ENCODE peak calls at places on chromosome 7, in seven cellular contexts. H is GM23338, Z is colonic mucosa, C is fibroblast of mammary gland, R is neural progenitor cell, V is foreskin fibroblast, K is BJ. I is an unnamed sample.

GRCh38 chr7:37765872-37766525 is 82.4 kb upstream of the NME8 start:
- DNase-seq in H (no peak), Z (no peak), C (no peak), R (no peak), V (no peak), K (no peak), I (no peak)

GRCh38 chr7:158345731-158346130 is 241.9 kb downstream of the PTPRN2 start:
- DNase-seq in H (no peak), Z (no peak), C (no peak), R (no peak), V (no peak), K (no peak), I (no peak)

GRCh38 chr7:55158983-55159382 is 140.2 kb downstream of the EGFR start:
- DNase-seq in H (no peak), Z (no peak), C (no peak), R (no peak), V (no peak), K (no peak), I (no peak)

GRCh38 chr7:55021053-55021452 is 2.2 kb downstream of the EGFR start:
- DNase-seq in H (no peak), Z (no peak), C (no peak), R (no peak), V (no peak), K (no peak), I (no peak)

GRCh38 chr7:82443044-82443800 is at the start of gene CACNA2D1:
- DNase-seq in H (peak), Z (peak), C (peak), R (peak), V (peak), K (no peak), I (no peak)

GRCh38 chr7:153920897-153921296 is 131.3 kb upstream of the DPP6 start:
- DNase-seq in H (no peak), Z (no peak), C (no peak), R (no peak), V (no peak), K (no peak), I (no peak)

GRCh38 chr7:140475747-140476333 is 3.5 kb downstream of the MKRN1 start:
- DNase-seq in H (peak), Z (peak), C (peak), R (peak), V (peak), K (no peak), I (peak)

GRCh38 chr7:90830302-90830701 is 234.2 kb downstream of the CDK14 start:
- DNase-seq in H (peak), Z (no peak), C (no peak), R (no peak), V (no peak), K (no peak), I (no peak)

GRCh38 chr7:38321050-38321449 is 47.6 kb upstream of the TARP start:
- DNase-seq in H (no peak), Z (no peak), C (no peak), R (no peak), V (no peak), K (no peak), I (no peak)

GRCh38 chr7:31935115-31935514 is 135.1 kb downstream of the PDE1C start:
- DNase-seq in H (no peak), Z (no peak), C (no peak), R (no peak), V (peak), K (no peak), I (no peak)

GRCh38 chr7:155557778-155558177 is 11.4 kb upstream of the CNPY1 start:
- DNase-seq in H (no peak), Z (no peak), C (no peak), R (no peak), V (no peak), K (no peak), I (no peak)

GRCh38 chr7:158411232-158411950 is 176.2 kb downstream of the PTPRN2 start:
- DNase-seq in H (no peak), Z (no peak), C (no peak), R (no peak), V (no peak), K (no peak), I (no peak)

GRCh38 chr7:23445326-23445725 is 25.0 kb downstream of the IGF2BP3 start:
- DNase-seq in H (no peak), Z (no peak), C (no peak), R (no peak), V (no peak), K (no peak), I (no peak)

GRCh38 chr7:140330128-140330527 is 68.2 kb downstream of the SLC37A3 start:
- DNase-seq in H (no peak), Z (no peak), C (no peak), R (no peak), V (no peak), K (no peak), I (no peak)

GRCh38 chr7:100171087-100171681 is 2.8 kb upstream of the GAL3ST4 start:
- DNase-seq in H (peak), Z (no peak), C (no peak), R (peak), V (peak), K (no peak), I (no peak)

GRCh38 chr7:94133460-94133859 is 129.3 kb upstream of the BET1 start:
- DNase-seq in H (no peak), Z (no peak), C (peak), R (no peak), V (no peak), K (no peak), I (no peak)

GRCh38 chr7:68963547-68963946 is 634.7 kb upstream of the AUTS2 start:
- DNase-seq in H (no peak), Z (no peak), C (peak), R (no peak), V (no peak), K (peak), I (peak)

GRCh38 chr7:5450549-5451327 is 27.1 kb upstream of the TNRC18 start:
- DNase-seq in H (peak), Z (peak), C (no peak), R (peak), V (peak), K (no peak), I (peak)

GRCh38 chr7:74283858-74284447 is 5.3 kb upstream of the CLIP2 start:
- DNase-seq in H (no peak), Z (no peak), C (no peak), R (no peak), V (peak), K (no peak), I (no peak)

GRCh38 chr7:103063895-103064294 is 10.7 kb downstream of the FBXL13 start:
- DNase-seq in H (peak), Z (no peak), C (no peak), R (no peak), V (no peak), K (no peak), I (no peak)

GRCh38 chr7:26500749-26501352 is 209.2 kb downstream of the SNX10 start:
- DNase-seq in H (peak), Z (no peak), C (peak), R (peak), V (peak), K (no peak), I (peak)

GRCh38 chr7:7434379-7434778 is 101.3 kb downstream of the COL28A1 start:
- DNase-seq in H (no peak), Z (no peak), C (no peak), R (no peak), V (peak), K (peak), I (no peak)

GRCh38 chr7:154832557-154833138 is 170.3 kb downstream of the PAXIP1 start:
- DNase-seq in H (no peak), Z (peak), C (no peak), R (peak), V (no peak), K (no peak), I (no peak)

GRCh38 chr7:7183833-7184463 is 1.6 kb downstream of the C1GALT1 start:
- DNase-seq in H (no peak), Z (no peak), C (no peak), R (no peak), V (no peak), K (no peak), I (peak)

GRCh38 chr7:24786941-24787340 is 29.7 kb upstream of the GSDME start:
- DNase-seq in H (no peak), Z (no peak), C (peak), R (no peak), V (peak), K (peak), I (peak)

GRCh38 chr7:129351320-129351719 is 82.9 kb upstream of the STRIP2 start:
- DNase-seq in H (no peak), Z (no peak), C (peak), R (no peak), V (no peak), K (no peak), I (peak)

GRCh38 chr7:25360471-25360870 is 132.2 kb upstream of the NPVF start:
- DNase-seq in H (no peak), Z (no peak), C (no peak), R (no peak), V (no peak), K (no peak), I (no peak)

GRCh38 chr7:140996-141395 is 51.4 kb upstream of the FAM20C start:
- DNase-seq in H (no peak), Z (no peak), C (no peak), R (no peak), V (no peak), K (no peak), I (no peak)

GRCh38 chr7:144407266-144407931 is 3.9 kb upstream of the NOBOX start:
- DNase-seq in H (peak), Z (no peak), C (no peak), R (no peak), V (no peak), K (no peak), I (no peak)

GRCh38 chr7:66055321-66055956 is 20.2 kb upstream of the ASL start:
- DNase-seq in H (no peak), Z (no peak), C (peak), R (no peak), V (peak), K (peak), I (peak)

GRCh38 chr7:14717711-14718304 is 184.7 kb downstream of the DGKB start:
- DNase-seq in H (peak), Z (no peak), C (peak), R (peak), V (peak), K (no peak), I (peak)
- TF ChIP-seq CTCF in H (no peak), Z (peak), C (peak), R (peak), V (peak), K (peak), I (peak)

GRCh38 chr7:2518101-2518500 is 1.5 kb upstream of the LFNG start:
- DNase-seq in H (no peak), Z (peak), C (no peak), R (no peak), V (no peak), K (no peak), I (no peak)
- H3K4me3 ChIP-seq in H (peak), Z (no peak), C (no peak), R (peak), V (no peak), K (no peak), I (no peak)

DNA sequence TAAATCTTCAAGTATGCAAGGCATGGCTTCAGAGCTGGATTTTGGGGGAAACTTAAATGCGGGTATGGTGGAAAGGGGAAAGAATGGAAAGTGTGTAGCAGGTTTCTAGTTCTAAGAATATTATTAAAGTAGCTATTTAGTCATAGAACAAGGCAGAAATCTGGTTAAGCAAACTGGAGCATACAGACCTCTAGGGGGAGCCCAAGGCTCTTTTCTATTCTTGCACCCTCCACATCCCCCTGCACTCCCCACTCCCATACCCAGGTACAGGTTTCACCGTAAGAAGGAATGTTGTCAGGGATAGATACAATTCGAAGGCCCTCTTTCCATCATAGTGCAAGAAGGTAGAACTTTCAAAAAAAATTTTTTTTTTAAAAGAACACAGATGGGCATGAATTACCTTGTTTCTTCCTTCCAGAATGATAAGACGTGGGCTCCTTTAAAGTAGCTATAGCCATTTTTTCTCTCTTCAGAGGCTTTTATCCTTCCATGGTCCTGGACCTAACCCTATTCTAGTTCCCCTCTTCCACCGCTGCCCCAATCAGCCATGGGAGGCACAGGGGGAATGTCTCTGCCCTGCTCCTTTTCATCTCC is 41.5 kb upstream of the SMIM30 start:
- DNase-seq in H (peak), Z (no peak), C (peak), R (peak), V (peak), K (no peak), I (peak)
- TF ChIP-seq CTCF in H (peak), Z (peak), C (peak), R (peak), V (peak), K (peak), I (peak)

DNA sequence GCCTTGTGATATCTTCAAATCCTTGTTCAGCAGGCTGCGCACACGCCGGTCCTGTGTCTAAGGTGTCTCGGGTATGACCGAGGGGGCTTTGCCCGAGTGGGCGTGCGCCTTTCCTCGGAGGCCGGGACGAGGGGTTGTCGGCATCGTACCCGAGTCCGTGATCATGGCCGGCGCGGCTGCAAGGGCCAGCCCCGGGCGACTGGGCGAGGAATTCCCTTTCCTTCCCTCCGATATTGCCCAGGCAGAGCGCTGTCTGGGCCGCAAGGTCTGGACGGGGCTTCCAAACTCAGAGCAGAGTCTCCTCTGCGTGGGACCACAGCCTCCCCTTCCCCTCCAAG is 59.7 kb downstream of the ZNF467 start:
- DNase-seq in H (peak), Z (no peak), C (no peak), R (no peak), V (no peak), K (no peak), I (no peak)
- H3K4me3 ChIP-seq in H (peak), Z (no peak), C (peak), R (no peak), V (peak), K (no peak), I (no peak)

DNA sequence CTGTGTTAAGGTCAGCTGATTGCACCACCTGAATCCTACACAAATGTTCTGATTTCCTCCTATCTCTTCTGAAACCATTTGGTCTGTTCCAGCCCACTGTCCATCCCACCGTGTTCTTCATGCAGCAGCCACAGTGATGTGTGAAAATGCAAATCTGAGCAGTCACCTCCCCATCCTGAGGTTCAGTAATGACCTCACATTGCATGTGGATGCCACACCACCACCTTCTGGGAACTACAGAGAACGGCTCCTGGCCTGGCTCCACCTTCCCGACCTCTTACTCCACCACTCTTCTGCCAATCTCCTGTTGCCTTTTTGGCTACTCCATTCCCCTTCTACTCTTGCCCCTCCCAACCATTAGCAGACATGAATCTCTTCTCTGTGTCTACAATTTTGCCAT is 244.4 kb downstream of the TNS3 start:
- DNase-seq in H (peak), Z (no peak), C (peak), R (no peak), V (no peak), K (no peak), I (no peak)
- TF ChIP-seq CTCF in H (peak), Z (no peak), C (no peak), R (no peak), V (no peak), K (no peak), I (no peak)

GRCh38 chr7:150515752-150516151 is 1.1 kb downstream of the GIMAP7 start:
- DNase-seq in H (no peak), Z (no peak), C (no peak), R (no peak), V (no peak), K (no peak), I (no peak)
- H3K4me3 ChIP-seq in H (no peak), Z (peak), C (no peak), R (no peak), V (no peak), K (no peak), I (no peak)

GRCh38 chr7:1385809-1386622 is 73.3 kb downstream of the MICALL2 start:
- DNase-seq in H (peak), Z (no peak), C (no peak), R (no peak), V (no peak), K (no peak), I (no peak)
- TF ChIP-seq CTCF in H (peak), Z (no peak), C (no peak), R (no peak), V (no peak), K (no peak), I (no peak)

GRCh38 chr7:138665249-138665648 is 35.9 kb downstream of the SVOPL start:
- DNase-seq in H (no peak), Z (peak), C (no peak), R (peak), V (no peak), K (no peak), I (no peak)

GRCh38 chr7:138662066-138663061 is 38.8 kb downstream of the SVOPL start:
- DNase-seq in H (no peak), Z (no peak), C (no peak), R (no peak), V (no peak), K (no peak), I (no peak)

GRCh38 chr7:138665669-138666140 is 35.5 kb downstream of the SVOPL start:
- DNase-seq in H (no peak), Z (no peak), C (no peak), R (no peak), V (no peak), K (no peak), I (no peak)

GRCh38 chr7:138666385-138666784 is 34.8 kb downstream of the SVOPL start:
- DNase-seq in H (no peak), Z (no peak), C (no peak), R (no peak), V (no peak), K (no peak), I (peak)

GRCh38 chr7:138663741-138664710 is 37.1 kb downstream of the SVOPL start:
- DNase-seq in H (peak), Z (peak), C (no peak), R (peak), V (peak), K (no peak), I (peak)
- H3K4me3 ChIP-seq in H (peak), Z (peak), C (no peak), R (peak), V (peak), K (peak), I (peak)

DNA sequence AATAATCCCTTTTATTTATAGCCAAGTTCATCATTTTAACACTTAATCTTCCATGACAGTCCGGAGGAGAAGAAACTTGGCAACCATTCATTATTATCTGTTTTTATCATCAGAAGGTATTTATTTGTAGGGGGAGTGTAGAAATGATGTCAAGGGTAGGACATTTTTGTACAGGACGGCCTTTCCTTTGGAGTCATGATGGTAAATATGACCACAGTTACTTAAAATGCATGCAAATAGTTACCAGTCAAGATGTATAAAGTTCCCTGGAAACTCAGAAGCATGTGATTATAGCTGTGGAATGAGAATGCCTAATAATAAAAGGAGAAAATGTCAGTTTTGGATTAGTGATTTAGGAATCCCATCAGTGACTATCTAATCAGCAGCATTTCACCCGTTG is 183.1 kb upstream of the PRPS1L1 start:
- DNase-seq in H (no peak), Z (no peak), C (no peak), R (no peak), V (no peak), K (no peak), I (peak)
- TF ChIP-seq CTCF in H (no peak), Z (no peak), C (no peak), R (no peak), V (no peak), K (no peak), I (no peak)